ENCODE peak calls at places on chromosomes 5 and 9, in six cellular contexts. Y is A549, P is dorsolateral prefrontal cortex, C is GM12865, B is suprapubic skin, A is cardiac fibroblast. V is an unnamed sample.

GRCh38 chr9:19161257-19162025 is 34.1 kb upstream of the PLIN2 start:
- DNase-seq in Y (peak; percentile 69), P (no peak), C (peak; percentile 60), B (no peak), A (peak; percentile 98), V (no peak)

GRCh38 chr5:11064763-11065450 is 303.9 kb upstream of the DAP start:
- DNase-seq in Y (no peak), P (no peak), C (no peak), B (no peak), A (no peak), V (no peak)

GRCh38 chr9:110767559-110768063 is 99.0 kb downstream of the MUSK start:
- DNase-seq in Y (no peak), P (peak; percentile 33), C (no peak), B (no peak), A (peak; percentile 74), V (no peak)

GRCh38 chr9:14303526-14303925 is 10.4 kb downstream of the NFIB start:
- DNase-seq in Y (no peak), P (peak; percentile 94), C (no peak), B (no peak), A (no peak), V (no peak)

GRCh38 chr9:385818-386398 is 171.2 kb downstream of the DOCK8 start:
- DNase-seq in Y (peak; percentile 56), P (peak; percentile 65), C (peak; percentile 16), B (no peak), A (peak; percentile 65), V (no peak)

GRCh38 chr5:169695025-169695625 is 58.0 kb downstream of the DOCK2 start:
- DNase-seq in Y (no peak), P (no peak), C (no peak), B (no peak), A (peak; percentile 36), V (no peak)

GRCh38 chr9:81789751-81790150 is 100.4 kb upstream of the TLE1 start:
- DNase-seq in Y (no peak), P (no peak), C (no peak), B (no peak), A (peak; percentile 60), V (no peak)

GRCh38 chr5:31362931-31363568 is 168.8 kb downstream of the DROSHA start:
- DNase-seq in Y (no peak), P (no peak), C (no peak), B (no peak), A (peak; percentile 76), V (no peak)

GRCh38 chr9:83956288-83957028 is 23.6 kb downstream of the HNRNPK start:
- DNase-seq in Y (peak; percentile 85), P (peak; percentile 68), C (peak; percentile 80), B (peak; percentile 90), A (peak; percentile 69), V (peak; percentile 73)

GRCh38 chr5:132557425-132557805 is 638 bp downstream of the RAD50 start:
- DNase-seq in Y (peak; percentile 41), P (peak; percentile 14), C (peak; percentile 83), B (no peak), A (peak; percentile 47), V (no peak)

GRCh38 chr5:172441262-172441751 is 13.0 kb downstream of the SH3PXD2B start:
- DNase-seq in Y (no peak), P (peak; percentile 71), C (no peak), B (peak; percentile 92), A (no peak), V (no peak)

GRCh38 chr5:154771383-154771901 is 16.3 kb downstream of the LARP1 start:
- DNase-seq in Y (no peak), P (no peak), C (no peak), B (no peak), A (peak; percentile 74), V (no peak)

GRCh38 chr5:54090495-54091084 is 219.8 kb downstream of the ARL15 start:
- DNase-seq in Y (peak; percentile 18), P (no peak), C (no peak), B (no peak), A (peak; percentile 90), V (no peak)

GRCh38 chr9:17600962-17601593 is 22.2 kb downstream of the SH3GL2 start:
- DNase-seq in Y (no peak), P (no peak), C (no peak), B (no peak), A (peak; percentile 8), V (no peak)

GRCh38 chr9:13432914-13433313 is 153.4 kb upstream of the MPDZ start:
- DNase-seq in Y (no peak), P (no peak), C (no peak), B (no peak), A (peak; percentile 75), V (no peak)

GRCh38 chr9:99431103-99431502 is 209.0 kb downstream of the SEC61B start:
- DNase-seq in Y (no peak), P (no peak), C (no peak), B (no peak), A (peak; percentile 73), V (no peak)

GRCh38 chr9:37480759-37481158 is 5.0 kb upstream of the POLR1E start:
- DNase-seq in Y (no peak), P (no peak), C (no peak), B (no peak), A (no peak), V (no peak)

GRCh38 chr5:132202711-132203463 is 24.8 kb downstream of the P4HA2 start:
- DNase-seq in Y (no peak), P (no peak), C (no peak), B (peak; percentile 20), A (no peak), V (no peak)

GRCh38 chr5:94715843-94716242 is 97.4 kb downstream of the SLF1 start:
- DNase-seq in Y (no peak), P (no peak), C (peak; percentile 2), B (no peak), A (no peak), V (no peak)

DNA sequence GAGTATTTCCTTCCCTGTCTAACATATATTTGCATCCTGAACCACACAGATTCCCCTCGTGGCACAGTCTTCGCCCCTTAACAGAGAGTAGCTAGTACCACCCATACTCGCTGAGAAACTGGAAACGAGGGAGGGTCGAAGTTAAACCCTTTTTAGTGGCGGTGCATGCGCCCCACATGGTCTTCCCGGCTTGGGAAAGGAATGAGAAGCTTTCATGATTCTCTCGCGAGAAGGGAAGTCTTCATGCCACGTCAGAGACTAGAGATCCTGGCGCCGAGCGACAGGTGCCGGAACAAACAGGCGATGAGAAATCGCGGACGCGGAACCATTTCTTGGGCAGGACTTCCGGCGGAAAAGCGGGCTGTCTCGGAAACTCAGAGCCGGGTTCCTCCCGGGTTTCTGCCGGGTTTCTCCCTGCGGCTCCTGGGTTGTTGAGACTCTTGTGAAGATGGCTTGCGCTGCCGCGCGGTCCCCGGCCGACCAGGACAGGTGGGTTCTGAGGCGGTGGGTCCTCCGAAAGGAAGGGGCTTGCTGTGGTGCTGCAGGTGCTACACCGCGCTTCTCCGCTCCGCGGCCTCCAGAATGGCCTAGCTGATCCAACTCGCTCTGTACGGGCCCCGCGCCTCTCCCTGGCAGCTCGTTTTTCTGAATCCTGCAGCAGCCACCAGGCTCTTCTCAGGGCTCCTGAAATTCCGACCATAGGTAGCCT is at the start of gene SRP19:
- DNase-seq in Y (peak; percentile 98), P (peak; percentile 97), C (peak; percentile 97), B (peak; percentile 96), A (peak; percentile 99), V (peak; percentile 91)
- TF ChIP-seq CTCF in Y (no peak), P (peak; percentile 17), C (no peak), B (no peak), A (no peak), V (peak; percentile 19)

GRCh38 chr5:148586796-148587195 is 67.5 kb downstream of the HTR4 start:
- DNase-seq in Y (no peak), P (no peak), C (no peak), B (no peak), A (no peak), V (no peak)
- TF ChIP-seq CTCF in Y (no peak), P (no peak), C (no peak), B (no peak), A (no peak), V (no peak)

DNA sequence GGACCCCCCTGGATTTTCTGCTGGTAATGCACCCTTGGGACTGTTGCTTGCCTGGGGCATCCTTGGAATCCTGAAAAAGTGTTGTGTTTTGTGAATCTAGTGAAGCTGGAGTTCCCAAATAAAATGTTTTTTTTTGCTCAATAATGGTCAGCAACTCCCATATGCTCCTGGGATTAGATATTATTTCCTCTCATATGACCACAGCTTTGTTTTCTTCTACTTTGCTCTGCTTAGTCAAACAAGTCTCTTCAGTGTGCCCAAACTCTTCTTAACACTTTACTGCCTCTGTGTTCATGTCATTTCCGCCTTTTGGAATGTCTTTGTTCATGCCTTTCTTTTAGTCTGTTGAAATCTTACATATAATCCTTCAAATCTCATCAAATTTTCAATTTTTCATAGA is 278.5 kb downstream of the TMEM38B start:
- DNase-seq in Y (no peak), P (no peak), C (no peak), B (no peak), A (no peak), V (no peak)
- TF ChIP-seq CTCF in Y (no peak), P (no peak), C (no peak), B (no peak), A (no peak), V (no peak)

GRCh38 chr9:136880651-136881050 is 5.7 kb upstream of the TRAF2 start:
- DNase-seq in Y (no peak), P (no peak), C (peak; percentile 44), B (no peak), A (no peak), V (no peak)

GRCh38 chr9:136885950-136886578 is at the start of gene TRAF2:
- DNase-seq in Y (peak; percentile 99), P (peak; percentile 96), C (peak; percentile 100), B (peak; percentile 98), A (peak; percentile 99), V (peak; percentile 98)

GRCh38 chr9:136881691-136882108 is 4.6 kb upstream of the TRAF2 start:
- DNase-seq in Y (no peak), P (no peak), C (peak; percentile 78), B (no peak), A (no peak), V (no peak)

GRCh38 chr9:136886610-136887597 is 588 bp downstream of the TRAF2 start:
- DNase-seq in Y (peak; percentile 46), P (no peak), C (peak; percentile 41), B (no peak), A (peak; percentile 28), V (no peak)

GRCh38 chr9:136882109-136882946 is 4.0 kb upstream of the TRAF2 start:
- DNase-seq in Y (peak; percentile 96), P (no peak), C (peak; percentile 90), B (no peak), A (peak; percentile 85), V (no peak)
- TF ChIP-seq CTCF in Y (no peak), P (no peak), C (no peak), B (no peak), A (peak; percentile 8), V (no peak)

DNA sequence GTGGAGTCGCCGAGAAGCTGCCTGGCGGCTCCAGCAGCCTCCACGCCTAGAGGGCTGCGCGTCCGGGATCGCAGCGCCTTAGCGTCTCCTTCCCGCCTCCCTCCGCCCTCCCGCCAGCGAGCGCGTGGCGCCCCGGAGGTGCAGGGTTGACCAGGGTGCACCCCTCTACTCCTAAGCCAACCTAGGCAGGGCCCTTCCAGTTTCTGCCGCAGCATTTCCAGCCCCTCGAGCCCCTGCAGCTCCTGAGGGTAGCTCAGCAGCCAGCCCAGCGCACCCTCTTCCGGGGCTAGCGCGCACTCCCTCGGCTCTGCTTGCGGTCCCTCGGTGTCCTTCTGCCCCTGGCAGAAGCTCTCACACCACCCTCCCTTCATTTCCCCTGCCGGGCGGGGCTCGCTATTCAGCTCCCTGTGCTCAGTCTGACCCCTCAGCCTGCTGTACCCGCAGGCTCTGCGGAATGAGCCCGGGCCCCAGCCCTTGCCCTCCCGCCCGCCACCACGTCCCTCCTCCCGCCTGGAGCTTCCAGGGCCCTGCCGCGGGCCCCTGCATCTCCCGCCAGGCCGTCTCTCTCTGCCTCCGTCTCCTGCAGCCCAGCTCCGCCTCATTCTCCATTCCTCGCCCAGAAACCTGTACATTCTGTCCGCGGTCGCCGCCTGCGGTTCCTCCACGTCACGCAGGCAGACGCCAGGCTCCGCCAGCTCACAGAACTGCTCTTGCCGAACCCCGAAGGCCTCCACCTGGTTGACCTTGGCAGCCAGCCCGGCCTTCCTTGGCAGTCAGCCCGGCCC is 61.8 kb downstream of the SPATA31C2 start:
- DNase-seq in Y (peak; percentile 87), P (peak; percentile 67), C (no peak), B (peak; percentile 80), A (peak; percentile 83), V (peak; percentile 84)
- TF ChIP-seq CTCF in Y (peak; percentile 35), P (no peak), C (no peak), B (peak; percentile 14), A (peak; percentile 1), V (peak; percentile 51)